ENCODE peak calls at places on chromosomes 11 and 22, in seven cellular contexts. A is vagina, L is brain microvascular endothelial cell, J is astrocyte, B is GM12865, C is endodermal cell, Q is left ventricle myocardium inferior. S is an unnamed sample.

GRCh38 chr22:30445438-30445936 is 19.9 kb downstream of the MTFP1 start:
- DNase-seq in A (no peak), L (no peak), J (no peak), B (no peak), C (no peak), Q (no peak), S (no peak)

GRCh38 chr22:35014812-35015211 is 51.1 kb upstream of the ISX start:
- DNase-seq in A (no peak), L (no peak), J (no peak), B (no peak), C (peak; percentile 23), Q (no peak), S (no peak)

GRCh38 chr11:9982127-9982795 is 311.8 kb downstream of the SBF2 start:
- DNase-seq in A (no peak), L (peak; percentile 42), J (peak; percentile 41), B (no peak), C (no peak), Q (no peak), S (no peak)

GRCh38 chr22:48596111-48596860 is 1231.4 kb downstream of the BRD1 start:
- DNase-seq in A (no peak), L (no peak), J (no peak), B (no peak), C (no peak), Q (no peak), S (no peak)

GRCh38 chr11:19673924-19674390 is 38.7 kb upstream of the NAV2 start:
- DNase-seq in A (no peak), L (no peak), J (peak; percentile 36), B (no peak), C (peak; percentile 71), Q (peak; percentile 83), S (peak; percentile 45)

GRCh38 chr11:91305402-91305801 is 919.2 kb upstream of the FAT3 start:
- DNase-seq in A (no peak), L (no peak), J (no peak), B (no peak), C (peak; percentile 51), Q (no peak), S (no peak)

GRCh38 chr11:58622344-58622743 is at the start of gene CNTF:
- DNase-seq in A (no peak), L (peak; percentile 32), J (peak; percentile 42), B (no peak), C (no peak), Q (no peak), S (no peak)

GRCh38 chr11:19988598-19988997 is 171.7 kb downstream of the DBX1 start:
- DNase-seq in A (no peak), L (peak; percentile 57), J (peak; percentile 95), B (no peak), C (peak; percentile 84), Q (peak; percentile 25), S (peak; percentile 43)

GRCh38 chr11:85988780-85989179 is 80.1 kb downstream of the PICALM start:
- DNase-seq in A (no peak), L (no peak), J (no peak), B (no peak), C (no peak), Q (no peak), S (no peak)

GRCh38 chr22:28299760-28300159 is 379.9 kb downstream of the TTC28 start:
- DNase-seq in A (no peak), L (no peak), J (peak; percentile 73), B (no peak), C (no peak), Q (peak; percentile 15), S (peak; percentile 30)

GRCh38 chr11:3380706-3381570 is 2.0 kb upstream of the ZNF195 start:
- DNase-seq in A (no peak), L (peak; percentile 55), J (no peak), B (no peak), C (peak; percentile 76), Q (no peak), S (no peak)

GRCh38 chr11:102367364-102367763 is 20.4 kb downstream of the BIRC2 start:
- DNase-seq in A (no peak), L (no peak), J (no peak), B (no peak), C (no peak), Q (no peak), S (no peak)

GRCh38 chr11:117816151-117816741 is 8.3 kb downstream of the FXYD2 start:
- DNase-seq in A (no peak), L (peak; percentile 30), J (peak; percentile 45), B (peak; percentile 37), C (peak; percentile 92), Q (no peak), S (no peak)

GRCh38 chr22:36344106-36344827 is 43.5 kb downstream of the MYH9 start:
- DNase-seq in A (no peak), L (no peak), J (no peak), B (no peak), C (no peak), Q (no peak), S (no peak)

GRCh38 chr22:49322231-49322630 is 505.4 kb downstream of the BRD1 start:
- DNase-seq in A (no peak), L (no peak), J (no peak), B (no peak), C (no peak), Q (no peak), S (no peak)

DNA sequence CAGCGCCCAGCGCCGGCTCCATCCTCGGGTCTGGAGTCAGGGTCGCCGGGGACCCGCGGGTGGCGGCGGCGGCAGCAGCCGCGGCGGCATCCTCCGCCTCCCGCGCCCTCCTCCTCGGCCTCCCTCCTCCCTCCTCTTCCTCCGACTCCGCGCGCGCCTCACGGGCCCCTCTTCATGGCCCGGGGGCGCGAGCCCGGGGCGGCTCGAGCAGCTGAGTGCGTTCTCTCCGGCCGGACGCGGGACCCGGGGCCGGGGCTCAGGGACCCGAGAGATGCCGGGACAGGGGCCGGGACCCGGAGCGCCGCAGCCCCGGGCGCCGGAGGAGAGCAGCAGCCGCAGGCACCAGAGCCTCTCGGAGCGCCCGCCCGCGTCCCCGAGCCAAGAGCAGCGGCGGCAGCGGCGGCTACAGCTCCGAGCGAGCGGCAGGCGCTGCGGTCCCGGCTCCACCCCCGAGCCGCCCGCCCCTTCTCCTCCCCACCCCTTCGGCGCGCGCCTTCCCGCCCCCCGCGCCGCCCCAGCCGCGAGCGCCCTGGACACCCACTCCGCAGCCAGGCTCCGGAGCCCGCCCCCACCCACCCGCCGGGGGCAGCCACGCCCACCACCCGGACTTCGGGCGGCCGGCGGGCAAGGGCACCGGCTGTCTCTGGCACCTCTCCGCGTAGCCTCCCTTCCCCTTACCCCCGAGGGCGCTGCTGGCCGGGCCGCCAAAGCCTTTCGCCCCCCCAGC is at the start of gene CHST1:
- DNase-seq in A (no peak), L (no peak), J (peak; percentile 2), B (no peak), C (peak; percentile 76), Q (peak; percentile 70), S (peak; percentile 12)
- H3K4me3 ChIP-seq in A (peak within 1 kb of the TSS; percentile 60), L (peak within 1 kb of the TSS; percentile 57), J (peak within 1 kb of the TSS; percentile 36), B (no peak within 1 kb of the TSS), C (peak within 1 kb of the TSS; percentile 73), Q (peak within 1 kb of the TSS; percentile 86), S (peak within 1 kb of the TSS; percentile 52)

GRCh38 chr11:65911682-65912568 is 6.9 kb downstream of the C11orf68 start:
- DNase-seq in A (no peak), L (no peak), J (peak; percentile 57), B (no peak), C (peak; percentile 88), Q (peak; percentile 48), S (peak; percentile 79)
- TF ChIP-seq CTCF in A (no peak), L (peak; percentile 42), J (no peak), B (no peak), C (peak; percentile 68), Q (peak; percentile 46), S (peak; percentile 18)

GRCh38 chr11:36075053-36075452 is 131.2 kb downstream of the LDLRAD3 start:
- DNase-seq in A (peak; percentile 44), L (peak; percentile 65), J (peak; percentile 86), B (no peak), C (no peak), Q (no peak), S (peak; percentile 98)

GRCh38 chr11:36070215-36070976 is 126.5 kb downstream of the LDLRAD3 start:
- DNase-seq in A (peak; percentile 70), L (no peak), J (no peak), B (no peak), C (peak; percentile 63), Q (no peak), S (no peak)

GRCh38 chr11:36077368-36077767 is 133.5 kb downstream of the LDLRAD3 start:
- DNase-seq in A (peak; percentile 71), L (no peak), J (no peak), B (no peak), C (no peak), Q (no peak), S (no peak)

GRCh38 chr11:36071917-36072500 is 128.1 kb downstream of the LDLRAD3 start:
- DNase-seq in A (peak; percentile 52), L (no peak), J (no peak), B (no peak), C (no peak), Q (no peak), S (no peak)

GRCh38 chr11:36073411-36074203 is 129.7 kb downstream of the LDLRAD3 start:
- DNase-seq in A (peak; percentile 80), L (peak; percentile 73), J (peak; percentile 42), B (peak; percentile 3), C (no peak), Q (peak; percentile 43), S (peak; percentile 94)
- H3K4me3 ChIP-seq in A (no peak overlapping the region), L (no peak overlapping the region), J (no peak overlapping the region), B (no peak overlapping the region), C (no peak overlapping the region), Q (no peak overlapping the region), S (no peak overlapping the region)

DNA sequence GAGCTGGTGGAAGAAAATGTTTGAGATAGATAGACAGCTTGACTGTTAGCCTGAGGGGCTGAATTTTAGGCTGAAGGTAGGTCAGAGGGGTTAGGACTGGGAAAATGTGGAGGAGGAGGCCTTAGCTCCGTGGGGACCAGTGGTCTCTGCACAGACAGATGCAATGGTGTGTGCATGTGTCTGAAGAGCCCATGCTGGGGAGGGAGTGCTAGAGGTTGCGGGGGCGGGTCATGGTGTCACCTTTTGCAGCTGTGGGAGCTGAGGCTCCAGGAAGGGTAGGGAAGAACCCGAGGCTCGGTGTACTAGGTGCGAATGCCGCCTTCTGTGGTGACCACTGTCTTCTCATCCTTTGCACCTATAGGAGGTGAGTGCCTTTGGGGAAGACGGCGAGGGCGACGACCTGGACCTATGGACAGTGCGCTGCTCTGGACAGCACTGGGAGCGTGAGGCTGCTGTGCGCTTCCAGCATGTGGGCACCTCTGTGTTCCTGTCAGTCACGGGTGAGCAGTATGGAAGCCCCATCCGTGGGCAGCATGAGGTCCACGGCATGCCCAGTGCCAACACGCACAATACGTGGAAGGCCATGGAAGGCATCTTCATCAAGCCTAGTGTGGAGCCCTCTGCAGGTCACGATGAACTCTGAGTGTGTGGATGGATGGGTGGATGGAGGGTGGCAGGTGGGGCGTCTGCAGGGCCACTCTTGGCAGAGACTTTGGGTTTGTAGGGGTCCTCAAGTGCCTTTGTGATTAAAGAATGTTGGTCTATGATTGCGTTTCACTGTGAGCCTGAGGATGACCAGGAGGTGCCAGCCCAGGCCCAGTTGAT is 1.6 kb downstream of the SDF2L1 start:
- DNase-seq in A (no peak), L (no peak), J (no peak), B (no peak), C (no peak), Q (no peak), S (no peak)
- TF ChIP-seq CTCF in A (no peak), L (peak; percentile 38), J (no peak), B (peak; percentile 26), C (peak; percentile 44), Q (no peak), S (no peak)

S was measured in fibroblast of villous mesenchyme.